ENCODE peak calls at places on chromosomes 11 and 22, in eight cellular contexts. One of them, this sample, is unnamed.

GRCh38 chr11:120134106-120134930 is 3.6 kb downstream of the TRIM29 start:
- DNase-seq in GM12865: no peak
- DNase-seq in RKO: no peak
- DNase-seq in H9: peak
- DNase-seq in lower leg skin: peak
- DNase-seq in glomerular endothelial cell: no peak
- DNase-seq in AG20443: no peak
- DNase-seq in germinal center: no peak
- DNase-seq in this sample: peak

GRCh38 chr11:97888641-97889040 is 1132.1 kb upstream of the CNTN5 start:
- DNase-seq in GM12865: no peak
- DNase-seq in RKO: no peak
- DNase-seq in H9: no peak
- DNase-seq in lower leg skin: no peak
- DNase-seq in glomerular endothelial cell: no peak
- DNase-seq in AG20443: no peak
- DNase-seq in germinal center: no peak
- DNase-seq in this sample: no peak

GRCh38 chr11:94768602-94769511 is 701 bp downstream of the AMOTL1 start:
- DNase-seq in GM12865: no peak
- DNase-seq in RKO: no peak
- DNase-seq in H9: peak
- DNase-seq in lower leg skin: no peak
- DNase-seq in glomerular endothelial cell: no peak
- DNase-seq in AG20443: peak
- DNase-seq in germinal center: peak
- DNase-seq in this sample: peak

GRCh38 chr11:70931430-70931829 is 320.9 kb downstream of the SHANK2 start:
- DNase-seq in GM12865: no peak
- DNase-seq in RKO: no peak
- DNase-seq in H9: no peak
- DNase-seq in lower leg skin: no peak
- DNase-seq in glomerular endothelial cell: no peak
- DNase-seq in AG20443: no peak
- DNase-seq in germinal center: no peak
- DNase-seq in this sample: no peak

GRCh38 chr22:38788417-38788816 is 5.5 kb downstream of the DNAL4 start:
- DNase-seq in GM12865: no peak
- DNase-seq in RKO: peak
- DNase-seq in H9: no peak
- DNase-seq in lower leg skin: peak
- DNase-seq in glomerular endothelial cell: peak
- DNase-seq in AG20443: peak
- DNase-seq in germinal center: no peak
- DNase-seq in this sample: no peak

GRCh38 chr11:69892986-69893555 is 73.9 kb upstream of the FGF3 start:
- DNase-seq in GM12865: no peak
- DNase-seq in RKO: no peak
- DNase-seq in H9: no peak
- DNase-seq in lower leg skin: no peak
- DNase-seq in glomerular endothelial cell: no peak
- DNase-seq in AG20443: no peak
- DNase-seq in germinal center: no peak
- DNase-seq in this sample: no peak

GRCh38 chr22:38982008-38982927 is at the start of gene APOBEC3B:
- DNase-seq in GM12865: peak
- DNase-seq in RKO: peak
- DNase-seq in H9: peak
- DNase-seq in lower leg skin: peak
- DNase-seq in glomerular endothelial cell: peak
- DNase-seq in AG20443: peak
- DNase-seq in germinal center: peak
- DNase-seq in this sample: peak

GRCh38 chr11:640021-640706 is 3.1 kb downstream of the DRD4 start:
- DNase-seq in GM12865: no peak
- DNase-seq in RKO: no peak
- DNase-seq in H9: peak
- DNase-seq in lower leg skin: no peak
- DNase-seq in glomerular endothelial cell: no peak
- DNase-seq in AG20443: no peak
- DNase-seq in germinal center: no peak
- DNase-seq in this sample: peak